ENCODE peak calls at places on chromosomes 4 and X, in ten cellular contexts. U, W, M, S, Z, V, K, R, N and D are unnamed samples.

GRCh38 chrX:15769300-15769954 is 20.9 kb upstream of the ZRSR2 start:
- DNase-seq in U (no peak), W (no peak), M (peak), S (no peak), Z (no peak), V (no peak), K (no peak), R (no peak), N (no peak), D (no peak)

GRCh38 chr4:38152305-38152704 is 192.1 kb downstream of the PTTG2 start:
- DNase-seq in U (no peak), W (no peak), M (no peak), S (no peak), Z (no peak), V (no peak), K (no peak), R (no peak), N (no peak), D (no peak)

GRCh38 chr4:41832961-41833360 is 84.4 kb upstream of the PHOX2B start:
- DNase-seq in U (no peak), W (no peak), M (no peak), S (no peak), Z (no peak), V (no peak), K (no peak), R (no peak), N (no peak), D (no peak)

GRCh38 chrX:85004255-85004654 is 578 bp downstream of the APOOL start:
- DNase-seq in U (no peak), W (no peak), M (peak), S (no peak), Z (no peak), V (no peak), K (no peak), R (no peak), N (no peak), D (no peak)

GRCh38 chrX:25020391-25021131 is 4.8 kb upstream of the ARX start:
- DNase-seq in U (no peak), W (no peak), M (no peak), S (no peak), Z (no peak), V (no peak), K (no peak), R (peak), N (no peak), D (no peak)

GRCh38 chr4:145307120-145307519 is 126.7 kb upstream of the OTUD4 start:
- DNase-seq in U (no peak), W (no peak), M (no peak), S (no peak), Z (no peak), V (no peak), K (no peak), R (no peak), N (no peak), D (no peak)

GRCh38 chr4:130576218-130576617 is 1480.3 kb downstream of the C4orf33 start:
- DNase-seq in U (no peak), W (no peak), M (no peak), S (no peak), Z (no peak), V (no peak), K (no peak), R (no peak), N (no peak), D (no peak)

GRCh38 chrX:74923942-74924448 is 1.3 kb downstream of the NEXMIF start:
- DNase-seq in U (no peak), W (peak), M (no peak), S (no peak), Z (peak), V (no peak), K (peak), R (no peak), N (peak), D (no peak)

GRCh38 chrX:152635941-152636340 is 1.8 kb upstream of the GABRQ start:
- DNase-seq in U (no peak), W (no peak), M (peak), S (peak), Z (no peak), V (no peak), K (peak), R (peak), N (no peak), D (no peak)

GRCh38 chrX:31070057-31070468 is 1.8 kb downstream of the FTHL17 start:
- DNase-seq in U (no peak), W (no peak), M (no peak), S (no peak), Z (no peak), V (no peak), K (no peak), R (no peak), N (no peak), D (no peak)

GRCh38 chr4:61555789-61556188 is 355.7 kb downstream of the ADGRL3 start:
- DNase-seq in U (peak), W (no peak), M (peak), S (no peak), Z (no peak), V (no peak), K (no peak), R (no peak), N (no peak), D (no peak)

GRCh38 chrX:40056420-40056819 is 41.3 kb downstream of the BCOR start:
- DNase-seq in U (no peak), W (no peak), M (no peak), S (no peak), Z (no peak), V (no peak), K (no peak), R (no peak), N (no peak), D (no peak)

GRCh38 chr4:168318266-168318895 is at the start of gene DDX60:
- DNase-seq in U (peak), W (peak), M (peak), S (peak), Z (peak), V (peak), K (peak), R (peak), N (peak), D (peak)
- TF ChIP-seq POLR2A in U (no peak), W (no peak), M (peak), S (peak), Z (peak), V (no peak), K (no peak), R (peak), N (peak), D (no peak)

GRCh38 chr4:80466618-80467017 is 131.1 kb downstream of the CFAP299 start:
- DNase-seq in U (no peak), W (no peak), M (no peak), S (no peak), Z (no peak), V (no peak), K (no peak), R (no peak), N (no peak), D (no peak)
- TF ChIP-seq POLR2A in U (no peak), W (no peak), M (no peak), S (no peak), Z (no peak), V (no peak), K (no peak), R (no peak), N (no peak), D (no peak)

DNA sequence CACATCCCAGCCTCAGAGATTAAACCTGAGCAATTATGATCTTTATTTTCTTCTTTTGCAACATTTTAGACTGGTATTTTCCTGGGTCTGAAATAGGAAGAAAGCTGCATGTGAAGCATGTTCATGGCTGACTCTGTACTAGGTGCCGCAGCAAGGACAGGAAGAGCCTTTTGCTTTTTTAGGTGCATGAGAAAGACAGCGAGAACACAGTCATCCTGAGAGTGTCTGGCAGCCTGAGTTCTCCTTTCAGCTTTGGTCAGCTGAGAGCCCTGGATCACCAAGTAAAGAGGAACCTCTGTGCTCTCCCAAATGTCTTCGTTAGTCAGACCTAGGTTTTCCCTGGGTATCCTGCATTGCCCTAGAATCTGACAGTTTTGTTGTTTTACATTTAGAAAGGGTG is 29.8 kb downstream of the FAM149A start:
- DNase-seq in U (no peak), W (no peak), M (no peak), S (no peak), Z (no peak), V (no peak), K (no peak), R (no peak), N (no peak), D (no peak)
- TF ChIP-seq POLR2A in U (no peak), W (no peak), M (no peak), S (no peak), Z (no peak), V (no peak), K (no peak), R (no peak), N (no peak), D (no peak)

GRCh38 chr4:113979157-113979972 is at the start of gene ARSJ:
- DNase-seq in U (peak), W (peak), M (peak), S (peak), Z (no peak), V (peak), K (no peak), R (peak), N (no peak), D (peak)
- TF ChIP-seq POLR2A in U (no peak), W (no peak), M (peak), S (peak), Z (no peak), V (peak), K (no peak), R (no peak), N (no peak), D (no peak)